ENCODE peak calls at places on chromosomes 16 and 17, in five cellular contexts. Q is HepG2, A is A549, N is K562, D is H1. O is an unnamed sample.

GRCh38 chr17:6755731-6756184 is at the start of gene XAF1:
- DNase-seq in Q (no peak), D (no peak), N (no peak), A (no peak), O (peak; percentile 78)

GRCh38 chr16:51450913-51451312 is 299.8 kb upstream of the SALL1 start:
- DNase-seq in Q (no peak), N (no peak), A (no peak), D (no peak), O (no peak)

GRCh38 chr16:3725291-3725690 is 8.0 kb upstream of the TRAP1 start:
- DNase-seq in D (no peak), N (no peak), A (no peak), Q (no peak), O (no peak)

GRCh38 chr16:27428035-27428785 is 26.2 kb downstream of the IL21R start:
- DNase-seq in A (no peak), D (no peak), Q (no peak), N (no peak), O (no peak)

GRCh38 chr16:89325861-89326471 is 108.5 kb downstream of the ZNF778 start:
- DNase-seq in D (no peak), N (peak; percentile 88), Q (no peak), A (peak; percentile 75), O (peak; percentile 93)

GRCh38 chr17:20226814-20227482 is 217.8 kb downstream of the SPECC1 start:
- DNase-seq in D (peak; percentile 74), Q (peak; percentile 50), A (peak; percentile 80), N (peak; percentile 83), O (peak; percentile 77)

GRCh38 chr17:62869885-62870580 is 61.9 kb upstream of the MARCHF10 start:
- DNase-seq in Q (no peak), D (peak; percentile 33), N (no peak), A (peak; percentile 36), O (no peak)

GRCh38 chr17:45325810-45326209 is 9.0 kb upstream of the MAP3K14 start:
- DNase-seq in N (no peak), Q (no peak), D (no peak), A (no peak), O (no peak)

GRCh38 chr17:28280826-28281225 is 38.2 kb upstream of the TMEM97 start:
- DNase-seq in A (no peak), Q (no peak), N (no peak), D (no peak), O (no peak)

GRCh38 chr16:30004424-30004776 is 6.4 kb downstream of the DOC2A start:
- DNase-seq in N (no peak), A (no peak), Q (no peak), D (no peak), O (no peak)

GRCh38 chr17:48307814-48308411 is 122.1 kb downstream of the SKAP1 start:
- DNase-seq in D (peak; percentile 15), A (peak; percentile 78), N (peak; percentile 76), Q (peak; percentile 56), O (peak; percentile 59)

GRCh38 chr17:40909755-40910154 is 24.7 kb upstream of the KRT20 start:
- DNase-seq in Q (peak; percentile 63), D (no peak), A (no peak), N (no peak), O (no peak)

GRCh38 chr17:64232466-64233262 is 30.4 kb downstream of the TEX2 start:
- DNase-seq in A (no peak), D (no peak), Q (no peak), N (no peak), O (no peak)

GRCh38 chr16:81774348-81774747 is 4.7 kb upstream of the PLCG2 start:
- DNase-seq in Q (no peak), D (no peak), N (no peak), A (no peak), O (peak; percentile 43)

GRCh38 chr17:5832886-5833285 is 237.3 kb upstream of the WSCD1 start:
- DNase-seq in N (no peak), A (peak; percentile 62), D (no peak), Q (peak; percentile 37), O (peak; percentile 87)

DNA sequence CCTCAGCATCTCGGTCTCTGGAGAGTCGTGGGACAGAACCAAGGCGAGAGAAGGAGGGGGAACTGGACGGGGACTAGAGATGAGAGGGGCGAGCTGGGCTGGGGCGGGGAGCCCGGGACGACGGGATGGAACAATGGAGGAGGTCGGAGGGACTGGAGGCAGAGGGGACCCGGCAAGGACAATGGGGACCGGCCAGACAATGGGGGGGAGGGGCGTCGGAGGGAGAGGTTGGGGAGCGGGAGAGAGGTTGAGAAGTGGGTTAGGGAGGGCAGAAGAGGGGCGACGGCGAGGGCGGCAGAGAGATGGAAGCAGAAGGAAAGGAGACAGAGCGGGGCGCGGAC is 719 bp downstream of the NGFR start:
- DNase-seq in Q (no peak), N (no peak), A (no peak), D (no peak), O (no peak)
- TF ChIP-seq JUN in Q (no peak), N (no peak), A (no peak), D (no peak), O (no peak)

GRCh38 chr17:75151893-75152292 is 2.4 kb downstream of the JPT1 start:
- DNase-seq in A (no peak), Q (no peak), N (peak; percentile 60), D (no peak), O (no peak)

GRCh38 chr17:75147878-75148546 is 6.3 kb downstream of the JPT1 start:
- DNase-seq in N (no peak), D (no peak), Q (no peak), A (no peak), O (no peak)

GRCh38 chr17:75142236-75142971 is 10.9 kb upstream of the NT5C start:
- DNase-seq in D (no peak), A (no peak), N (no peak), Q (no peak), O (no peak)

GRCh38 chr17:75144816-75145511 is 9.3 kb downstream of the JPT1 start:
- DNase-seq in D (no peak), N (no peak), A (no peak), Q (no peak), O (no peak)

GRCh38 chr17:75146597-75146996 is 7.7 kb downstream of the JPT1 start:
- DNase-seq in Q (no peak), A (no peak), D (no peak), N (no peak), O (no peak)
- TF ChIP-seq CTCF in Q (no peak), A (no peak), D (no peak), N (no peak), O (no peak)

GRCh38 chr17:30332057-30332542 is 1.8 kb downstream of the TMIGD1 start:
- DNase-seq in D (no peak), N (no peak), A (peak; percentile 73), Q (peak; percentile 88), O (no peak)
- TF ChIP-seq POLR2A in D (no peak), N (no peak), A (no peak), Q (no peak), O (no peak)

GRCh38 chr16:1175566-1176279 is 22.8 kb downstream of the CACNA1H start:
- DNase-seq in Q (peak; percentile 43), D (no peak), N (no peak), A (no peak), O (no peak)
- TF ChIP-seq JUN in Q (no peak), D (no peak), N (no peak), A (no peak), O (no peak)

GRCh38 chr17:75289122-75289831 is at the start of gene SLC25A19:
- DNase-seq in A (peak; percentile 100), N (peak; percentile 99), Q (peak; percentile 99), D (peak; percentile 98), O (peak; percentile 100)
- TF ChIP-seq CTCF in A (no peak), N (peak; percentile 78), Q (peak; percentile 93), D (peak; percentile 83), O (no peak)

DNA sequence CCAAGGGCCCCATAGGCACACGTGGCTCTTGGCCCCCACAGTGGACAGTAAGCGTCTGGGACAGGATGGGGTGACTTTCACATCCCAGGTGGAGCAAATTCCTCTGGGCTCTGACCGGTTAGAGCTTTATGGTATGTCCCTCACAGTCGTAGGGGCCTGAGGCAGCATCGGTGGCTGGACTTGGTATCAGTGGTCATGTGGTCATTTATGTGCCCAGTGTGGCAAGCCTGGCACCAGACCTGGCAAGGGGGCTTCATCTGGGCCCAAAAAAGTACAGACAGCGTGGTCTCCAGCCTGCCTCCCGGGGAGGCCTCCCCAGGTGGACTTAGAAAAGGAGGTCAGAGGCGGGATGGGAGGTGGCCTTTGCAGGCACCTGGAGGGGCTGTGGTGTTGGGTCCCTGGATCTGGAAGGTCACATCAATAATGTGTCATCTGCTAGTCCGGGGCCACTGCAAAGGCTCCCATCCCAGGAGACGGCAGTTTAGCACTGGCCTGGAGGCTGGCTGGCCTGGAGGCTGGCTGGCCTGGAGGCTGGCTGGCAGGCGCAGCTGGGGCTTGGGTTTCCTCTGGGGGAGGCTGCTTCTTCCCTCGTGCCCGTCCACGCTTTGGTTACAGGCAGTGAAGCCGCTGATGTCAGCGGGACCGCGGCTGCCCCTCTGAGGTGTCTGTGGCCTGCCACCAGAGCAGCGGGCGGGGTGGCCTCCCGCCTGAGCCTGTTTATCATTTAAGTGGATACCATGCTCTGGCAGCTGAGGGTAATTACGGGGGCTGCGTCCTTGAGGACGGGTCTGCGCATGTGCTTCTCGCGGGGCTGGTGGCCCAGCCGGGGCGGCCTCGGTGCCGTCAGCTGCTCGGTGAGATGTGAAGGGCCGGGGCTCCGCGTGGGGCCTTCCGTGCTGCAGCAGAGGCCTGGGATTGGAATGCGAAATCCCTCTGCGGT is 20.7 kb upstream of the CBX4 start:
- DNase-seq in D (no peak), Q (no peak), N (no peak), A (no peak), O (no peak)
- TF ChIP-seq POLR2A in D (no peak), Q (no peak), N (no peak), A (no peak), O (no peak)

DNA sequence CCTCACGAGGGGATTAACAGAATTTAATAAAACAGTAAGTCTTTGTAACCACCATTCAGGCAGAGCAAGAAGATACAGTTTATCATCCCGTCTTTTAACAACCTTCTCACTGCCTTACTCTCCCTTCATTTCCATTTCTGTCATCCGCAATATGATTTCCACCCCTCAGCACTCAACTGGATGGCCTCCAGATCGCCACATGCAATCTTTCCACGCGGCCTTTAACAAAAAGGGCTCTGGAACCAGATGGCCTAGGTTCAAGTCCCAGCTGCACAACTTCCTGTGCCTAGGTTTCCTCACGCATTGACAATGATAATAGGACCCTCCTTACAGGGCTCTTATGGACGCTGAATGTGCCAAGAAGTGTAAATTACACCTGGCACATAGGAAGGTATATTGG is 103.6 kb downstream of the GAS7 start:
- DNase-seq in Q (no peak), N (no peak), D (no peak), A (no peak), O (no peak)
- TF ChIP-seq JUN in Q (no peak), N (no peak), D (no peak), A (no peak), O (no peak)